ENCODE peak calls at places on chromosomes 3 and 15, in six cellular contexts. R is IMR-90, E is mesendoderm, B is mesenchymal stem cell, I is H9, K is trophoblast cell. Y is an unnamed sample.

GRCh38 chr3:42090973-42091731 is at the start of gene TRAK1:
- DNase-seq in R (no peak), E (no peak), K (no peak), B (no peak), I (no peak), Y (no peak)

GRCh38 chr3:134353831-134354611 is 20.2 kb downstream of the AMOTL2 start:
- DNase-seq in R (no peak), K (no peak), B (no peak), I (no peak), E (no peak), Y (no peak)

GRCh38 chr3:158491968-158492367 is 79.0 kb upstream of the MLF1 start:
- DNase-seq in I (no peak), R (no peak), B (no peak), E (no peak), K (no peak), Y (no peak)

GRCh38 chr15:67833504-67834248 is 6.2 kb downstream of the RNU6-1 start:
- DNase-seq in E (peak), I (peak), K (peak), R (no peak), B (peak), Y (no peak)

GRCh38 chr3:170520996-170521395 is 64.9 kb downstream of the SLC7A14 start:
- DNase-seq in B (peak), R (peak), K (no peak), E (no peak), I (no peak), Y (no peak)

GRCh38 chr15:52789601-52790165 is 453 bp downstream of the ONECUT1 start:
- DNase-seq in I (no peak), E (peak), K (no peak), B (peak), R (peak), Y (peak)

GRCh38 chr3:123279121-123279520 is 77.4 kb downstream of the SEC22A start:
- DNase-seq in K (no peak), R (no peak), B (no peak), E (no peak), I (no peak), Y (no peak)

GRCh38 chr3:5140230-5140621 is 18.1 kb downstream of the ARL8B start:
- DNase-seq in K (peak), I (no peak), E (no peak), B (no peak), R (no peak), Y (no peak)

GRCh38 chr15:30921781-30922371 is 18.2 kb downstream of the FAN1 start:
- DNase-seq in I (peak), R (no peak), B (no peak), K (no peak), E (no peak), Y (no peak)

GRCh38 chr15:75731248-75732100 is 18.8 kb upstream of the CSPG4 start:
- DNase-seq in I (no peak), K (no peak), R (peak), E (peak), B (peak), Y (no peak)

GRCh38 chr3:52495777-52496602 is 852 bp downstream of the STAB1 start:
- DNase-seq in I (no peak), K (peak), R (peak), B (peak), E (no peak), Y (no peak)

GRCh38 chr15:48703544-48703943 is 58.0 kb upstream of the FBN1 start:
- DNase-seq in I (no peak), E (no peak), B (no peak), R (peak), K (peak), Y (no peak)

GRCh38 chr15:77032052-77032646 is 37.2 kb downstream of the PSTPIP1 start:
- DNase-seq in B (no peak), R (no peak), K (no peak), E (no peak), I (peak), Y (no peak)

GRCh38 chr15:38271895-38272294 is 19.3 kb downstream of the SPRED1 start:
- DNase-seq in B (no peak), I (no peak), R (no peak), E (no peak), K (no peak), Y (no peak)

GRCh38 chr15:25510146-25510545 is 71.3 kb upstream of the UBE3A start:
- DNase-seq in E (no peak), R (no peak), I (no peak), K (no peak), B (no peak), Y (no peak)

GRCh38 chr3:50480471-50480870 is 23.0 kb downstream of the CACNA2D2 start:
- DNase-seq in I (no peak), B (no peak), E (no peak), R (no peak), K (no peak), Y (no peak)

GRCh38 chr3:183591881-183592521 is 36.5 kb upstream of the KLHL6 start:
- DNase-seq in K (peak), B (no peak), I (no peak), R (no peak), E (peak), Y (no peak)

GRCh38 chr3:72660270-72661114 is 187.8 kb downstream of the SHQ1 start:
- DNase-seq in E (no peak), B (no peak), I (no peak), K (no peak), R (no peak), Y (no peak)

GRCh38 chr3:60142009-60142408 is 1092.2 kb upstream of the CFAP20DC start:
- DNase-seq in K (no peak), I (no peak), E (peak), B (no peak), R (no peak), Y (no peak)

GRCh38 chr3:181076558-181076957 is 87.0 kb upstream of the DNAJC19 start:
- DNase-seq in E (no peak), R (no peak), B (no peak), I (no peak), K (no peak), Y (no peak)

GRCh38 chr3:155202626-155203025 is 90.9 kb downstream of the STRIT1 start:
- DNase-seq in K (no peak), I (no peak), B (peak), E (no peak), R (peak), Y (no peak)

GRCh38 chr3:64417816-64418215 is 192.6 kb upstream of the PRICKLE2 start:
- DNase-seq in R (peak), B (peak), I (no peak), K (no peak), E (peak), Y (peak)

GRCh38 chr3:117278424-117279190 is 569.0 kb downstream of the TUSC7 start:
- DNase-seq in R (peak), E (no peak), K (peak), B (peak), I (no peak), Y (no peak)

GRCh38 chr3:151926956-151927355 is 53.5 kb downstream of the SUCNR1 start:
- DNase-seq in K (peak), E (no peak), I (no peak), B (peak), R (peak), Y (no peak)

GRCh38 chr3:158560979-158561378 is 10.0 kb upstream of the MLF1 start:
- DNase-seq in E (no peak), R (peak), B (no peak), K (no peak), I (no peak), Y (no peak)

GRCh38 chr3:182117583-182117982 is 405.9 kb downstream of the SOX2 start:
- DNase-seq in E (no peak), B (no peak), R (no peak), I (no peak), K (no peak), Y (no peak)

GRCh38 chr3:178777718-178778411 is 241.6 kb downstream of the KCNMB2 start:
- DNase-seq in E (no peak), I (no peak), B (peak), R (peak), K (peak), Y (no peak)

GRCh38 chr3:11596387-11596786 is 47.3 kb downstream of the VGLL4 start:
- DNase-seq in K (no peak), R (no peak), E (no peak), B (no peak), I (no peak), Y (no peak)

GRCh38 chr3:36075491-36075890 is 304.8 kb upstream of the STAC start:
- DNase-seq in I (no peak), E (no peak), K (no peak), R (no peak), B (no peak), Y (no peak)

GRCh38 chr3:194095464-194095863 is 40.5 kb upstream of the HES1 start:
- DNase-seq in B (no peak), K (no peak), E (no peak), R (no peak), I (no peak), Y (no peak)

GRCh38 chr3:186869253-186870235 is 27.0 kb downstream of the ADIPOQ start:
- DNase-seq in E (no peak), I (no peak), B (no peak), R (peak), K (no peak), Y (no peak)

DNA sequence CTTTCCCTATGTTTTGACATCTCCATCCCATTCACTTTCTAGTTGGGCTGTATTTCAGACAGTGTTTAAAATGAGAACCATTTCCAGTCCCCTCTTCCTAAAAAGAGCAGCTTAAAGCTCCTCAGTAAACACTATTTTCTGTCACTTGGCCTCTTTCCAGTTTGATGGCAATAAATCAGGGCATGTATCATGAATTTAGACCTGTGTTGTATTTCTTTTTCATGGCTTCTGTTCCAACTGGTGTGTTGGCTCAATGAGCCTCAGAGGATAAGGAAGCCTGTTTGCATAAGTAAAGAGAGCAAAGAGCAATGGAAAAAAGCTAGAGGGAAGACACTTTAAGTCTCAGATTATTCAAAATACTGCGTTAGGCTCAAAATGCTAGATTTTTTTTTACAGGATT is 7.2 kb downstream of the CCDC80 start:
- DNase-seq in B (no peak), I (no peak), K (no peak), E (no peak), R (no peak), Y (no peak)
- H3K23ac ChIP-seq in B (no peak), I (no peak), K (no peak), E (no peak), R (peak), Y (no peak)

GRCh38 chr3:128179474-128179819 is 26.2 kb downstream of the EEFSEC start:
- DNase-seq in E (no peak), I (no peak), B (no peak), K (no peak), R (no peak), Y (no peak)
- H3K23ac ChIP-seq in E (no peak), I (no peak), B (no peak), K (no peak), R (no peak), Y (no peak)

DNA sequence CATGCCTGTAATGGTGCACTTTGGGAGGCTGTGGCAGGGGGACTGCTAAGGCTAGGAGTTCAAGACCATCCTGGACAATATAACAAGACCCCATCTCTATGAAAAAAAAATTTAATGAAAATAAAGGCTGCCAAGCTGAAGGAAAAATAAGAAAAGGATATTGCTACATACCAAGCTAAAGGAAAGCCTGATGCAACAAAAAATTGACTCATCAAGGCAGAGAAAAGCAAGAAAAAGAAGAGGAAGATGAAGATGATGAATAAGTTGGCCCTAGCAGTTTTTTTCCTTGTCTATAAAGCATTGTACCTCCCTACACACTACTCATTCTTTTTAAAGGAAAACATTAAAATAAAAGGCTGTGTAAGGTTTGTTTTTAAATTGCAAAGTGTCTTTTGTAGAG is 441.9 kb upstream of the MDFIC2 start:
- DNase-seq in B (no peak), R (peak), E (no peak), K (no peak), I (no peak), Y (no peak)
- H3K23ac ChIP-seq in B (no peak), R (no peak), E (no peak), K (no peak), I (no peak), Y (no peak)

GRCh38 chr15:99366013-99366412 is 114.7 kb downstream of the LRRC28 start:
- DNase-seq in I (no peak), R (no peak), B (no peak), K (no peak), E (no peak), Y (no peak)
- H3K23ac ChIP-seq in I (no peak), R (no peak), B (no peak), K (no peak), E (no peak), Y (no peak)

DNA sequence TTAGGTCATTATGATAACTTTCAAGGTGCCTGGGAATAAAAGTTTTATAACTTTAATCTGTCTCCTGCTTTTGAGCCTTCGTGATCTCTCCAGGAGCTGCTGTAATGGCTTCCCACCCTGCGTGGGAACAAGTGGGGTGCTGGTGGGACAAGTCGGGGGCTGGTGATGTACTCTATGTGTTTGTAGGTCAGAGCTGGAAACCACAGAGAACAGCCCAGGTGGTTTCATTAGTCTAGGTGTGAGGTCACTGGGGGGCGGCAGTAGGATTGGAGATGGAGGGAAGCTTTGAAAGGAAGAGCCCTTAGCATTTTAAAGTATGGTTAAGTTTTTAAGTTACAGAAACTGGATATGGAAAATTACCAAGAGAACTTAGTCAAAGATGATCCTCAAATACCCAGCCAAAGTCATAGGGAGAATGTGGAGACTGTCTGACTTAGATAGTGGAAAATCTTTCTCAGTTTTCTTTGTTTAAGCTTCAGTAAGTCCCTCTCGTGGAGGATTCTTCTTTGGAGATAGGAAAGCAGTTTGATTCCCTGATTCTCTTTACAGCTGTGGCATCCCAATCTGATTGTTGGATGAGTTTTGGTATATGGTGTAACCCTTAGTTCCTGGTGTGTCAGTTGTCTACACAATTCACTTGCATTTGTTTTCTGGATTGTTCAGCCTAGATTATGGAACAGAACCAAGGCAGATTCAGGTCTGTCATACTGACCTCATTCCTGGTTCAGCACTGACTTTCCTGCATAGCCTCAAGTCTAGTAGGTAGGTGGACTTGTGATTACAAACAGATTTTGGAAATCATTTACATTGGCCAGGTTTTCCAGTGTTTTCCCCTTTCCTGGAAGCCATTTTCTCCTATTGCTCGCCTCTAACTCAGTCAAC is 115.6 kb downstream of the FNDC3B start:
- DNase-seq in E (no peak), K (no peak), B (peak), I (no peak), R (no peak), Y (no peak)
- H3K23ac ChIP-seq in E (no peak), K (no peak), B (no peak), I (no peak), R (peak), Y (no peak)

GRCh38 chr15:39918688-39919385 is 1.2 kb downstream of the GPR176 start:
- DNase-seq in E (no peak), I (no peak), R (peak), K (peak), B (peak), Y (no peak)
- H3K23ac ChIP-seq in E (no peak), I (no peak), R (peak), K (no peak), B (no peak), Y (no peak)

DNA sequence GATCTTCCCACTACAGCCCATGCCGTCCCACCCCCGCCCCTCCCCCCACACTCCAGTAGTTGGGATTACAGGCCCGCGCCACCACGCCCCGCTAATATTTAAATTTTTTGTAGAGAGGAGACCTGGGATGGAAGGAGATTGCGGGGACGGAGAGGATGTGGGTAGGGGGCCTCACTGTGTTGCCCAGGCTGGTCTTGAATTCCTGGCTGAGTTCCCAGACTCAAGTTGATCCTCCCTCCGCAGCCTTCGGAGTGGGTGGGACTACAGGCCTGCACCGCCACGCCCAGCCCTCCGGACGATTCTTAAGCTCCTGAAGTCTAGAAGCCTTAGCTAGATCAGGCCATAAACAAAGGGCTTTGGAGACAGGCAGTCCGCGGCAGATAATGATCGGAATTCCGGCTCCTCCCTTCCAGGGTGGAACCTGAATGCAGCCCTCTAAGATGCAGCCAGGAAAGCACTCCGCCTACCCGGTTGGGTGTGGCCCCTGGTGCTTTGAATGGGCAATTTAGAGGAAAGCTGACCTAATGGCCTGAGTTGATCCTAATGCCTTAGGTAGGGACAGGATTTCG is at the start of gene DPPA2:
- DNase-seq in R (no peak), B (no peak), I (peak), E (peak), K (peak), Y (no peak)
- H3K23ac ChIP-seq in R (no peak), B (no peak), I (no peak), E (no peak), K (no peak), Y (no peak)

GRCh38 chr3:61626484-61626883 is 65.1 kb downstream of the PTPRG start:
- DNase-seq in I (no peak), B (no peak), E (no peak), K (no peak), R (no peak), Y (no peak)
- H3K23ac ChIP-seq in I (no peak), B (no peak), E (no peak), K (no peak), R (no peak), Y (no peak)

GRCh38 chr15:71888797-71889196 is 78.4 kb downstream of the NR2E3 start:
- DNase-seq in K (no peak), I (no peak), B (no peak), E (no peak), R (no peak), Y (no peak)
- H3K23ac ChIP-seq in K (no peak), I (no peak), B (no peak), E (no peak), R (no peak), Y (no peak)

Y was measured in neuronal stem cell.